ENCODE peak calls at places on chromosome 5, in six cellular contexts. N is stimulated activated CD8-positive, alpha-beta memory T cell treated with anti-CD3 and anti-CD28 coated beads, Interleukin-15, amount 100 ng/mL, for 1 hour; W is Karpas-422; A is iPS-NIHi11; L is foreskin keratinocyte; Y is stimulated activated CD4-positive, alpha-beta T cell treated with anti-CD3 and anti-CD28 coated beads, Interleukin-2, amount 100 ng/mL, for 24 hours. G is an unnamed sample.
A peak's percentile ranks its signal among the peaks of the same experiment; 100 is the strongest.

GRCh38 chr5:68329554-68329953 is 114.0 kb downstream of the PIK3R1 start:
- DNase-seq in W (no peak), Y (no peak), L (no peak), A (no peak), N (no peak), G (no peak)

GRCh38 chr5:52880541-52880940 is 92.8 kb downstream of the ITGA1 start:
- DNase-seq in W (no peak), A (no peak), Y (no peak), N (no peak), L (no peak), G (no peak)

GRCh38 chr5:41181691-41182564 is 31.4 kb downstream of the C6 start:
- DNase-seq in L (no peak), Y (no peak), N (no peak), W (peak; percentile 20), A (no peak), G (no peak)

GRCh38 chr5:350355-350754 is 28.8 kb downstream of the AHRR start:
- DNase-seq in A (peak; percentile 83), W (no peak), Y (no peak), N (no peak), L (no peak), G (no peak)

GRCh38 chr5:176810084-176810597 is at the start of gene UNC5A:
- DNase-seq in A (peak; percentile 91), Y (peak; percentile 65), W (no peak), N (no peak), L (no peak), G (no peak)

GRCh38 chr5:82058710-82059109 is 86.9 kb downstream of the ATG10 start:
- DNase-seq in W (no peak), L (no peak), N (no peak), Y (no peak), A (no peak), G (no peak)

GRCh38 chr5:33401482-33402390 is 39.0 kb upstream of the TARS1 start:
- DNase-seq in N (no peak), L (peak; percentile 75), A (no peak), Y (no peak), W (no peak), G (peak; percentile 13)

GRCh38 chr5:32233696-32234447 is 59.8 kb upstream of the GOLPH3 start:
- DNase-seq in L (no peak), A (no peak), W (no peak), N (no peak), Y (no peak), G (no peak)

GRCh38 chr5:51201024-51201423 is 182.2 kb upstream of the ISL1 start:
- DNase-seq in N (no peak), A (no peak), W (no peak), Y (no peak), L (no peak), G (no peak)

GRCh38 chr5:113806250-113806649 is 292.8 kb downstream of the YTHDC2 start:
- DNase-seq in L (peak; percentile 61), W (peak; percentile 44), N (no peak), Y (no peak), A (peak; percentile 15), G (no peak)

GRCh38 chr5:57889558-57889957 is 406.9 kb upstream of the ACTBL2 start:
- DNase-seq in Y (no peak), L (peak; percentile 99), A (peak; percentile 17), N (no peak), W (no peak), G (peak; percentile 84)

GRCh38 chr5:6118691-6119090 is 259.7 kb downstream of the MED10 start:
- DNase-seq in Y (no peak), N (no peak), W (no peak), A (no peak), L (no peak), G (no peak)

GRCh38 chr5:175059687-175060194 is 335.4 kb downstream of the MSX2 start:
- DNase-seq in N (no peak), L (no peak), Y (peak; percentile 21), A (peak; percentile 84), W (no peak), G (peak; percentile 25)

GRCh38 chr5:96344678-96345612 is 88.1 kb downstream of the PCSK1 start:
- DNase-seq in N (no peak), Y (no peak), L (peak; percentile 48), W (peak; percentile 74), A (peak; percentile 73), G (peak; percentile 83)

GRCh38 chr5:150509992-150510391 is 2.1 kb downstream of the NDST1 start:
- DNase-seq in N (no peak), W (no peak), L (no peak), Y (no peak), A (no peak), G (no peak)

GRCh38 chr5:38725419-38725865 is 120.4 kb upstream of the OSMR start:
- DNase-seq in Y (no peak), N (no peak), W (no peak), L (no peak), A (peak; percentile 19), G (no peak)

GRCh38 chr5:128036961-128037360 is 46.6 kb upstream of the SLC12A2 start:
- DNase-seq in L (peak; percentile 74), A (no peak), W (no peak), N (no peak), Y (no peak), G (no peak)